ENCODE peak calls at places on chromosomes 1 and 21, in eight cellular contexts. One of them, this sample, is unnamed.

GRCh38 chr1:147110434-147110833 is 61.8 kb downstream of the PRKAB2 start:
- DNase-seq in astrocyte: no peak
- DNase-seq in CD8-positive, alpha-beta memory T cell: no peak
- DNase-seq in memory B cell: no peak
- DNase-seq in stomach: no peak
- DNase-seq in DMS153: no peak
- DNase-seq in breast epithelium: no peak
- DNase-seq in ELR: no peak
- DNase-seq in this sample: no peak

GRCh38 chr1:15354580-15354965 is 55.1 kb upstream of the EFHD2 start:
- DNase-seq in astrocyte: peak; percentile 33
- DNase-seq in CD8-positive, alpha-beta memory T cell: no peak
- DNase-seq in memory B cell: no peak
- DNase-seq in stomach: no peak
- DNase-seq in DMS153: no peak
- DNase-seq in breast epithelium: no peak
- DNase-seq in ELR: peak; percentile 63
- DNase-seq in this sample: no peak

GRCh38 chr1:179493323-179493722 is 82.4 kb downstream of the NPHS2 start:
- DNase-seq in astrocyte: peak; percentile 16
- DNase-seq in CD8-positive, alpha-beta memory T cell: no peak
- DNase-seq in memory B cell: no peak
- DNase-seq in stomach: no peak
- DNase-seq in DMS153: no peak
- DNase-seq in breast epithelium: no peak
- DNase-seq in ELR: peak; percentile 68
- DNase-seq in this sample: no peak

GRCh38 chr1:241957692-241958494 is at the start of gene BECN2:
- DNase-seq in astrocyte: no peak
- DNase-seq in CD8-positive, alpha-beta memory T cell: no peak
- DNase-seq in memory B cell: no peak
- DNase-seq in stomach: no peak
- DNase-seq in DMS153: no peak
- DNase-seq in breast epithelium: no peak
- DNase-seq in ELR: no peak
- DNase-seq in this sample: no peak

GRCh38 chr1:42017259-42017658 is 98.5 kb upstream of the HIVEP3 start:
- DNase-seq in astrocyte: no peak
- DNase-seq in CD8-positive, alpha-beta memory T cell: no peak
- DNase-seq in memory B cell: no peak
- DNase-seq in stomach: no peak
- DNase-seq in DMS153: no peak
- DNase-seq in breast epithelium: no peak
- DNase-seq in ELR: no peak
- DNase-seq in this sample: no peak

GRCh38 chr1:88773540-88774150 is 89.6 kb downstream of the PKN2 start:
- DNase-seq in astrocyte: peak; percentile 65
- DNase-seq in CD8-positive, alpha-beta memory T cell: no peak
- DNase-seq in memory B cell: no peak
- DNase-seq in stomach: no peak
- DNase-seq in DMS153: no peak
- DNase-seq in breast epithelium: no peak
- DNase-seq in ELR: peak; percentile 80
- DNase-seq in this sample: no peak

GRCh38 chr1:43172532-43172972 is 422 bp downstream of the CFAP57 start:
- DNase-seq in astrocyte: peak; percentile 70
- DNase-seq in CD8-positive, alpha-beta memory T cell: peak; percentile 83
- DNase-seq in memory B cell: no peak
- DNase-seq in stomach: peak; percentile 86
- DNase-seq in DMS153: peak; percentile 75
- DNase-seq in breast epithelium: peak; percentile 75
- DNase-seq in ELR: peak; percentile 93
- DNase-seq in this sample: peak; percentile 89

GRCh38 chr21:43273708-43274021 is 104.9 kb downstream of the CRYAA start:
- DNase-seq in astrocyte: no peak
- DNase-seq in CD8-positive, alpha-beta memory T cell: no peak
- DNase-seq in memory B cell: no peak
- DNase-seq in stomach: no peak
- DNase-seq in DMS153: no peak
- DNase-seq in breast epithelium: no peak
- DNase-seq in ELR: no peak
- DNase-seq in this sample: no peak

GRCh38 chr1:198904356-198904755 is 265.5 kb downstream of the PTPRC start:
- DNase-seq in astrocyte: peak; percentile 52
- DNase-seq in CD8-positive, alpha-beta memory T cell: no peak
- DNase-seq in memory B cell: no peak
- DNase-seq in stomach: no peak
- DNase-seq in DMS153: no peak
- DNase-seq in breast epithelium: no peak
- DNase-seq in ELR: peak; percentile 71
- DNase-seq in this sample: no peak

GRCh38 chr21:17650301-17650700 is 37.6 kb upstream of the BTG3 start:
- DNase-seq in astrocyte: no peak
- DNase-seq in CD8-positive, alpha-beta memory T cell: no peak
- DNase-seq in memory B cell: no peak
- DNase-seq in stomach: no peak
- DNase-seq in DMS153: no peak
- DNase-seq in breast epithelium: no peak
- DNase-seq in ELR: no peak
- DNase-seq in this sample: no peak